ENCODE peak calls at places on chromosome 7, in four cellular contexts. R is upper lobe of right lung; L is naive thymus-derived CD4-positive, alpha-beta T cell; B is body of pancreas. H is an unnamed sample. For H3K9me3, the result is how much of the 10 kb centered on the place peaks cover.

GRCh38 chr7:1897076-1897860 is 227.2 kb downstream of the ELFN1 start:
- DNase-seq in L (no peak), R (no peak), B (no peak), H (peak)

GRCh38 chr7:151687523-151688235 is 168.0 kb upstream of the RHEB start:
- DNase-seq in L (no peak), R (peak), B (peak), H (peak)

GRCh38 chr7:17301491-17302101 is 3.1 kb downstream of the AHR start:
- DNase-seq in B (peak), L (peak), R (no peak), H (no peak)

GRCh38 chr7:77940647-77941046 is 142.1 kb downstream of the PHTF2 start:
- DNase-seq in R (no peak), B (peak), L (no peak), H (no peak)

GRCh38 chr7:74183142-74183541 is 9.0 kb downstream of the EIF4H start:
- DNase-seq in R (no peak), B (peak), L (no peak), H (no peak)

GRCh38 chr7:99004216-99004615 is 125.9 kb downstream of the TRRAP start:
- DNase-seq in L (no peak), B (no peak), R (peak), H (no peak)

GRCh38 chr7:121306565-121306964 is 22.2 kb upstream of the WNT16 start:
- DNase-seq in R (no peak), B (no peak), L (no peak), H (no peak)

GRCh38 chr7:20329389-20330175 is 1.1 kb upstream of the ITGB8 start:
- DNase-seq in B (peak), R (peak), L (no peak), H (peak)

GRCh38 chr7:149742075-149742701 is 31.2 kb downstream of the ZNF467 start:
- DNase-seq in B (peak), R (peak), L (peak), H (peak)

GRCh38 chr7:156034397-156034796 is 222.1 kb upstream of the SHH start:
- DNase-seq in L (no peak), R (no peak), B (no peak), H (no peak)

GRCh38 chr7:18356195-18356645 is 139.3 kb upstream of the HDAC9 start:
- DNase-seq in B (no peak), L (peak), R (no peak), H (no peak)

GRCh38 chr7:132738254-132738653 is 162.0 kb upstream of the PLXNA4 start:
- DNase-seq in B (no peak), L (no peak), R (no peak), H (no peak)

GRCh38 chr7:65931685-65932084 is 50.3 kb downstream of the GUSB start:
- DNase-seq in L (no peak), B (no peak), R (no peak), H (no peak)

GRCh38 chr7:116539879-116540278 is 15.0 kb downstream of the CAV1 start:
- DNase-seq in R (no peak), B (no peak), L (no peak), H (no peak)

GRCh38 chr7:97847791-97848190 is 24.4 kb downstream of the ASNS start:
- DNase-seq in L (no peak), B (no peak), R (no peak), H (no peak)

GRCh38 chr7:128795129-128795528 is 3.4 kb downstream of the CCDC136 start:
- DNase-seq in R (no peak), L (no peak), B (no peak), H (no peak)

GRCh38 chr7:28383949-28384348 is 28.4 kb upstream of the CREB5 start:
- DNase-seq in B (no peak), R (no peak), L (no peak), H (no peak)

GRCh38 chr7:122143751-122144711 is at the start of gene AASS:
- DNase-seq in L (peak), B (peak), R (peak), H (peak)

GRCh38 chr7:153404124-153404523 is 644.6 kb downstream of the ACTR3B start:
- DNase-seq in R (no peak), L (no peak), B (no peak), H (no peak)
- H3K9me3 ChIP-seq in R (under half), L (under half), B (under half), H (under half)

DNA sequence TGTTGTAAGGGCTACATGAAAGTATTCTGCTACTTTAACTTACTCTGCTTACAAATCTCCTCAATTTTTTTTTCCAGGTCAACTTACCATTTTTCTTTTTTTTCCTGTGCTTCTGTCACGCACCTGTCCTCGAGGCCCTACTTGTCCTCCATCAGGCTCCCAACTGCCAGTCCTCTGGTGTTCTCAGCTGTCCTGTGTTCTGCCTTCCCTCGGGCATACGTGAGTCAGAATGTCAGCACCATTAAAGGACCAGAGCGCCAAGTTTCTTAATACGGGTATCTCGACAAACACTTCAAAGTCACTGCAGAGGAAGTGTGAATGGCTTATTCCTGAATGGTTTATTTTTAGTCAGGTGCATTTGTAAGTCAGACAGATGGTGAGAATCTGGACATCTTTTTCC is at the start of gene TEX47:
- DNase-seq in B (no peak), L (no peak), R (no peak), H (no peak)
- H3K27ac ChIP-seq in B (no peak), L (no peak), R (no peak), H (no peak)

DNA sequence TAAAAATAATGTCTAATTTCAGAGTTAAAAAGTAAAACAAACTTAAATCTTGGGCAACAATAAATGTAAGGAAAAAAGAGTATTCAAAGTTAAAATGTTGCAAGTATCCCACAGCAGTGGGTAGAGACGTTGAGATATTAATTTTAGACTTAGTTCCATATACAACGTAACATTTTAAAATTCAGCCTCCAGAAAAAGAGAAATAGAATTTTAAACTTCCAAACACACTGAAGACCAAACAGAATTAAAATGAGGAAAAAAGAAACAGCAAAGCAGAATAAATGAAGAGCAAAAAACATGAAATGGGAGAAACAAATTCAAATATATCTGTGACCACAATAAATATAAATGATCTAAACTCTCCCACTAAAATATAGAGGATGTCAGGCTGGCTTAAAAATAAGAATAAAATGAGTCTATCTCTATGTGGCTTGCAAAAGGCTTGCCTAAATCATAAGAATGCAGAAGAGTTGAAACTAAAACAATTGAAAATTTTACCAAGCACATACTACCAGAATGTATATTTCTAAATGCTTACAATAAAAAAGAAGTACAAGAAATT is 46.0 kb upstream of the EGFR start:
- DNase-seq in R (no peak), L (no peak), B (no peak), H (no peak)
- H3K9me3 ChIP-seq in R (under half), L (under half), B (under half), H (under half)

DNA sequence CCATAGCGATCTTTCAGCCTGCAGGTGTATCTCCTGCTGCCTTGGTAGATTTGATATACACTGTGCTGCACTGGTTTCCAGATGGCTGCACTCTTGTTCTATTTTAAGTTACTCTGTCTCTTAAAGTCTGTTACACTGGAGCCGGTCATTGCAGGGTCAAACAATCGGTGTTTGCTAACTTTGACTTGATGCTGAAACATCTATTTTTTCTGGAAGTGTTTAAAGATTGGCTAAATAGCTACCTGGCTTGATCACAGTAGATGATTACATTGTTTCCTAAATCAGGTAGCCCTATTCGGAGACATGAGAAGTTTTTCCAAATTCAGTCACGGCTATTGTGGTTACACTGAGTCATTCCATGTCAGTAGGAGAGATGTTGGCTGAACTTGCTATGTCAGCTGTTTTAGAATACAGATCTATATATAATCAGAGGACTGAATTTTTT is 574.8 kb downstream of the ETV1 start:
- DNase-seq in L (no peak), B (no peak), R (no peak), H (no peak)
- H3K27ac ChIP-seq in L (no peak), B (no peak), R (no peak), H (no peak)

DNA sequence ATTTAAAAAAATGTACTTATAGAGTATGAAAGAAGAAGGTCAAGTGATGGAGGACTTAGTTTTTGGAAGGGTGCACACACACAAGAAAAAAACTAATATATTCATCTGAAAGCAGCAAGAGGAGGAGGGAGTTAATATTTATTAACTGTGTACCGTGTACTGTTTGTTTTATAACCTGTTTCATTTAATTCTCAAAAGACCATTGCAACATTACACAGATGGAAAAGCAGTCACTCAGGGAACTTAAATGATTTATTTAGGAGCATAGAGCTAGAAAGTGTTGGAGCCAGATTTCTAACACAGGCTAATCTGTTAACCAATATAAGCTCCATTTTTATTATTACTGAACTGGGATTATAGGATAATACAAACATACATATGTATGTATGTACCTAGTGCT is 36.7 kb downstream of the GLCCI1 start:
- DNase-seq in L (no peak), B (no peak), R (no peak), H (no peak)
- H3K9me3 ChIP-seq in L (under half), B (under half), R (under half), H (under half)

H was measured in right cardiac atrium.